ENCODE peak calls at places on chromosomes 13 and 19, in ten cellular contexts. Q, Z, A, G, N, H, E, K, J and V are unnamed samples.

GRCh38 chr19:2791876-2792275 is 6.6 kb downstream of the THOP1 start:
- DNase-seq in Q (no peak), Z (no peak), A (no peak), G (no peak), N (no peak), H (no peak), E (no peak), K (no peak), J (no peak), V (no peak)

GRCh38 chr19:6064016-6064702 is 46.1 kb downstream of the RFX2 start:
- DNase-seq in Q (no peak), Z (no peak), A (no peak), G (peak), N (no peak), H (no peak), E (peak), K (no peak), J (no peak), V (peak)

GRCh38 chr19:4007021-4007835 is at the start of gene PIAS4:
- DNase-seq in Q (peak), Z (peak), A (peak), G (peak), N (peak), H (peak), E (peak), K (peak), J (peak), V (peak)

GRCh38 chr19:2338751-2339643 is 10.5 kb downstream of the SPPL2B start:
- DNase-seq in Q (no peak), Z (no peak), A (no peak), G (no peak), N (no peak), H (no peak), E (no peak), K (no peak), J (no peak), V (no peak)

GRCh38 chr13:33817513-33817842 is 471 bp upstream of the RFC3 start:
- DNase-seq in Q (no peak), Z (no peak), A (no peak), G (no peak), N (no peak), H (no peak), E (no peak), K (no peak), J (no peak), V (no peak)

GRCh38 chr13:93397619-93398018 is 171.0 kb downstream of the GPC6 start:
- DNase-seq in Q (no peak), Z (no peak), A (no peak), G (no peak), N (no peak), H (no peak), E (no peak), K (no peak), J (no peak), V (no peak)

GRCh38 chr19:15519433-15519976 is 11.2 kb downstream of the CYP4F22 start:
- DNase-seq in Q (no peak), Z (no peak), A (no peak), G (no peak), N (no peak), H (no peak), E (no peak), K (no peak), J (no peak), V (no peak)

GRCh38 chr13:110285991-110286923 is 20.7 kb downstream of the COL4A1 start:
- DNase-seq in Q (no peak), Z (no peak), A (no peak), G (no peak), N (no peak), H (no peak), E (no peak), K (no peak), J (no peak), V (no peak)

GRCh38 chr19:5051619-5052018 is 82.7 kb downstream of the KDM4B start:
- DNase-seq in Q (no peak), Z (no peak), A (no peak), G (no peak), N (no peak), H (no peak), E (no peak), K (no peak), J (no peak), V (no peak)

GRCh38 chr13:43058318-43058674 is 34.9 kb downstream of the DNAJC15 start:
- DNase-seq in Q (peak), Z (no peak), A (no peak), G (no peak), N (no peak), H (no peak), E (no peak), K (no peak), J (no peak), V (no peak)

GRCh38 chr19:17079710-17080440 is 4.3 kb downstream of the MYO9B start:
- DNase-seq in Q (peak), Z (peak), A (peak), G (peak), N (peak), H (peak), E (peak), K (peak), J (peak), V (no peak)

GRCh38 chr13:110676511-110677204 is 29.3 kb downstream of the CARS2 start:
- DNase-seq in Q (no peak), Z (no peak), A (no peak), G (no peak), N (no peak), H (no peak), E (no peak), K (no peak), J (no peak), V (no peak)

GRCh38 chr19:10430505-10431253 is 10.3 kb downstream of the PDE4A start:
- DNase-seq in Q (no peak), Z (no peak), A (no peak), G (no peak), N (no peak), H (no peak), E (peak), K (peak), J (no peak), V (no peak)

GRCh38 chr19:328025-328505 is 16.5 kb downstream of the MIER2 start:
- DNase-seq in Q (no peak), Z (no peak), A (no peak), G (no peak), N (no peak), H (no peak), E (no peak), K (no peak), J (no peak), V (no peak)

GRCh38 chr19:39303373-39304184 is 7.4 kb downstream of the IFNL1 start:
- DNase-seq in Q (no peak), Z (no peak), A (no peak), G (no peak), N (no peak), H (no peak), E (peak), K (no peak), J (no peak), V (no peak)

GRCh38 chr19:12779162-12779993 is 4.0 kb upstream of the HOOK2 start:
- DNase-seq in Q (no peak), Z (no peak), A (peak), G (peak), N (peak), H (no peak), E (peak), K (peak), J (no peak), V (no peak)

GRCh38 chr13:111518161-111518791 is 197.8 kb downstream of the TEX29 start:
- DNase-seq in Q (no peak), Z (no peak), A (no peak), G (no peak), N (no peak), H (no peak), E (no peak), K (no peak), J (no peak), V (peak)

GRCh38 chr19:50223439-50223716 is 20.0 kb downstream of the MYH14 start:
- DNase-seq in Q (no peak), Z (no peak), A (no peak), G (no peak), N (no peak), H (no peak), E (no peak), K (no peak), J (no peak), V (no peak)

GRCh38 chr19:55502197-55502952 is 14.1 kb downstream of the SSC5D start:
- DNase-seq in Q (no peak), Z (no peak), A (no peak), G (no peak), N (no peak), H (no peak), E (no peak), K (no peak), J (no peak), V (no peak)

GRCh38 chr13:85631801-85632200 is 167.4 kb downstream of the SLITRK6 start:
- DNase-seq in Q (no peak), Z (no peak), A (no peak), G (no peak), N (no peak), H (no peak), E (no peak), K (no peak), J (no peak), V (no peak)

GRCh38 chr19:15730538-15730937 is 2.7 kb downstream of the OR10H2 start:
- DNase-seq in Q (no peak), Z (no peak), A (no peak), G (no peak), N (no peak), H (no peak), E (no peak), K (no peak), J (no peak), V (no peak)

GRCh38 chr13:84917252-84917878 is 881.9 kb downstream of the SLITRK6 start:
- DNase-seq in Q (no peak), Z (no peak), A (no peak), G (peak), N (no peak), H (no peak), E (no peak), K (no peak), J (no peak), V (peak)

GRCh38 chr13:28744656-28745055 is 25.9 kb upstream of the SLC46A3 start:
- DNase-seq in Q (no peak), Z (no peak), A (no peak), G (no peak), N (no peak), H (no peak), E (no peak), K (no peak), J (no peak), V (no peak)

GRCh38 chr19:405138-405965 is 3.6 kb downstream of the C2CD4C start:
- DNase-seq in Q (no peak), Z (no peak), A (no peak), G (no peak), N (no peak), H (no peak), E (peak), K (no peak), J (no peak), V (no peak)

GRCh38 chr13:52651880-52652169 is 811 bp upstream of the SUGT1 start:
- DNase-seq in Q (no peak), Z (no peak), A (no peak), G (no peak), N (no peak), H (no peak), E (no peak), K (peak), J (no peak), V (no peak)

GRCh38 chr13:50549221-50549942 is 294.1 kb downstream of the DLEU7 start:
- DNase-seq in Q (no peak), Z (no peak), A (no peak), G (no peak), N (no peak), H (no peak), E (no peak), K (no peak), J (no peak), V (no peak)